ENCODE peak calls at places on chromosomes 6 and 20, in four cellular contexts. Q is AG04450, U is BE2C, O is iris pigment epithelial cell. V is an unnamed sample.

GRCh38 chr20:62122659-62123449 is 579 bp downstream of the LSM14B start:
- DNase-seq in Q (no peak), U (peak), O (peak), V (peak)

GRCh38 chr6:149965191-149966020 is 1.7 kb downstream of the ULBP1 start:
- DNase-seq in O (no peak), U (no peak), Q (no peak), V (no peak)

GRCh38 chr6:12956991-12957320 is 240.4 kb downstream of the PHACTR1 start:
- DNase-seq in O (no peak), U (no peak), Q (no peak), V (no peak)

GRCh38 chr6:19836799-19837510 is at the start of gene ID4:
- DNase-seq in Q (peak), U (peak), O (peak), V (peak)

GRCh38 chr20:2101057-2101934 is at the start of gene STK35:
- DNase-seq in Q (no peak), O (no peak), U (no peak), V (no peak)

GRCh38 chr20:63652192-63652980 is 838 bp downstream of the STMN3 start:
- DNase-seq in Q (no peak), O (no peak), U (peak), V (no peak)

GRCh38 chr6:118725944-118726343 is 74.6 kb upstream of the CEP85L start:
- DNase-seq in O (no peak), Q (no peak), U (no peak), V (no peak)

GRCh38 chr20:47358672-47359532 is 2.4 kb upstream of the ZMYND8 start:
- DNase-seq in O (peak), Q (no peak), U (peak), V (peak)

GRCh38 chr20:13644010-13644409 is 5.3 kb upstream of the TASP1 start:
- DNase-seq in O (peak), U (no peak), Q (no peak), V (no peak)

GRCh38 chr20:19647992-19648391 is 110.1 kb upstream of the RIN2 start:
- DNase-seq in O (no peak), Q (no peak), U (no peak), V (no peak)

GRCh38 chr20:61520076-61520639 is 268.1 kb downstream of the CDH4 start:
- DNase-seq in Q (no peak), O (no peak), U (no peak), V (no peak)

GRCh38 chr20:8800089-8800488 is 268.8 kb upstream of the PLCB4 start:
- DNase-seq in O (no peak), U (no peak), Q (no peak), V (no peak)

GRCh38 chr20:62617711-62618483 is 24.4 kb upstream of the SLCO4A1 start:
- DNase-seq in Q (no peak), U (no peak), O (no peak), V (no peak)

GRCh38 chr6:39341352-39341751 is 18.9 kb upstream of the KCNK16 start:
- DNase-seq in U (no peak), Q (no peak), O (no peak), V (no peak)

GRCh38 chr6:139973602-139974373 is 599.3 kb upstream of the CITED2 start:
- DNase-seq in U (no peak), O (peak), Q (peak), V (no peak)